ENCODE peak calls at places on chromosome 9, in four cellular contexts. One of them, this sample, is unnamed.

GRCh38 chr9:37031081-37031480 is 3.0 kb downstream of the PAX5 start:
- DNase-seq in hypothalamus: no peak
- DNase-seq in GM19239: no peak
- DNase-seq in T follicular helper cell: no peak
- DNase-seq in this sample: no peak

GRCh38 chr9:14098102-14098501 is 215.8 kb downstream of the NFIB start:
- DNase-seq in hypothalamus: no peak
- DNase-seq in GM19239: no peak
- DNase-seq in T follicular helper cell: no peak
- DNase-seq in this sample: no peak

GRCh38 chr9:16121168-16121567 is 568.3 kb downstream of the CCDC171 start:
- DNase-seq in hypothalamus: no peak
- DNase-seq in GM19239: no peak
- DNase-seq in T follicular helper cell: no peak
- DNase-seq in this sample: no peak

GRCh38 chr9:135010363-135010860 is 77.1 kb upstream of the OLFM1 start:
- DNase-seq in hypothalamus: no peak
- DNase-seq in GM19239: no peak
- DNase-seq in T follicular helper cell: no peak
- DNase-seq in this sample: no peak

GRCh38 chr9:136629879-136630661 is 32.6 kb upstream of the EGFL7 start:
- DNase-seq in hypothalamus: no peak
- DNase-seq in GM19239: no peak
- DNase-seq in T follicular helper cell: peak
- DNase-seq in this sample: no peak

GRCh38 chr9:137286980-137287383 is 9.5 kb downstream of the TOR4A start:
- DNase-seq in hypothalamus: no peak
- DNase-seq in GM19239: no peak
- DNase-seq in T follicular helper cell: no peak
- DNase-seq in this sample: no peak

GRCh38 chr9:93701494-93702218 is 125.3 kb downstream of the PHF2 start:
- DNase-seq in hypothalamus: no peak
- DNase-seq in GM19239: no peak
- DNase-seq in T follicular helper cell: no peak
- DNase-seq in this sample: no peak

GRCh38 chr9:105066265-105066865 is 138.4 kb upstream of the ABCA1 start:
- DNase-seq in hypothalamus: no peak
- DNase-seq in GM19239: no peak
- DNase-seq in T follicular helper cell: no peak
- DNase-seq in this sample: no peak

GRCh38 chr9:17625644-17626388 is 47.0 kb downstream of the SH3GL2 start:
- DNase-seq in hypothalamus: no peak
- DNase-seq in GM19239: no peak
- DNase-seq in T follicular helper cell: no peak
- DNase-seq in this sample: no peak

GRCh38 chr9:136422876-136423275 is 12.4 kb downstream of the PMPCA start:
- DNase-seq in hypothalamus: no peak
- DNase-seq in GM19239: no peak
- DNase-seq in T follicular helper cell: no peak
- DNase-seq in this sample: no peak

GRCh38 chr9:23596913-23597634 is 229.0 kb downstream of the ELAVL2 start:
- DNase-seq in hypothalamus: no peak
- DNase-seq in GM19239: no peak
- DNase-seq in T follicular helper cell: no peak
- DNase-seq in this sample: no peak

GRCh38 chr9:81588148-81588874 is 101.0 kb downstream of the TLE1 start:
- DNase-seq in hypothalamus: no peak
- DNase-seq in GM19239: no peak
- DNase-seq in T follicular helper cell: no peak
- DNase-seq in this sample: no peak

GRCh38 chr9:100309992-100310391 is 42.8 kb downstream of the TEX10 start:
- DNase-seq in hypothalamus: no peak
- DNase-seq in GM19239: no peak
- DNase-seq in T follicular helper cell: no peak
- DNase-seq in this sample: no peak

GRCh38 chr9:128587453-128587852 is 35.1 kb downstream of the SPTAN1 start:
- DNase-seq in hypothalamus: no peak
- DNase-seq in GM19239: no peak
- DNase-seq in T follicular helper cell: peak
- DNase-seq in this sample: no peak

GRCh38 chr9:135440620-135441019 is 39.0 kb upstream of the PPP1R26 start:
- DNase-seq in hypothalamus: no peak
- DNase-seq in GM19239: no peak
- DNase-seq in T follicular helper cell: no peak
- DNase-seq in this sample: no peak

GRCh38 chr9:109483771-109484442 is 14.2 kb downstream of the PTPN3 start:
- DNase-seq in hypothalamus: no peak
- DNase-seq in GM19239: no peak
- DNase-seq in T follicular helper cell: no peak
- DNase-seq in this sample: no peak